ENCODE peak calls at places on chromosome 2, in ten cellular contexts. V is NB4, Z is cardiac fibroblast, J is esophagus squamous epithelium, T is ureter, I is CD14-positive monocyte, B is endothelial cell, N is HCEC 1CT, F is fibroblast of the conjunctiva, A is PC-9. R is an unnamed sample.

GRCh38 chr2:56206250-56206649 is 22.5 kb downstream of the CCDC85A start:
- DNase-seq in V (no peak), Z (no peak), J (no peak), T (no peak), I (no peak), B (no peak), N (no peak), F (no peak), A (no peak), R (no peak)

GRCh38 chr2:138185827-138186226 is 221.6 kb downstream of the HNMT start:
- DNase-seq in V (no peak), Z (peak; percentile 13), J (no peak), T (no peak), I (no peak), B (no peak), N (no peak), F (no peak), A (no peak), R (no peak)

GRCh38 chr2:234950730-234951385 is 959 bp upstream of the SH3BP4 start:
- DNase-seq in V (no peak), Z (peak; percentile 56), J (no peak), T (no peak), I (no peak), B (no peak), N (peak; percentile 57), F (peak; percentile 29), A (no peak), R (no peak)

GRCh38 chr2:7915302-7916200 is 766.3 kb upstream of the ID2 start:
- DNase-seq in V (no peak), Z (peak; percentile 33), J (no peak), T (no peak), I (no peak), B (no peak), N (no peak), F (peak; percentile 32), A (no peak), R (no peak)

GRCh38 chr2:164967349-164967748 is 12.0 kb upstream of the SLC38A11 start:
- DNase-seq in V (no peak), Z (no peak), J (no peak), T (no peak), I (no peak), B (no peak), N (no peak), F (no peak), A (no peak), R (no peak)

GRCh38 chr2:178377046-178377445 is 73.9 kb downstream of the PRKRA start:
- DNase-seq in V (no peak), Z (no peak), J (no peak), T (no peak), I (no peak), B (no peak), N (no peak), F (no peak), A (no peak), R (no peak)

GRCh38 chr2:196565982-196566381 is 73.5 kb upstream of the CCDC150 start:
- DNase-seq in V (no peak), Z (no peak), J (no peak), T (no peak), I (no peak), B (no peak), N (no peak), F (no peak), A (no peak), R (no peak)

GRCh38 chr2:120939595-120940318 is 204.1 kb downstream of the GLI2 start:
- DNase-seq in V (peak; percentile 46), Z (peak; percentile 86), J (no peak), T (no peak), I (no peak), B (no peak), N (peak; percentile 86), F (peak; percentile 83), A (no peak), R (peak; percentile 86)

GRCh38 chr2:172399765-172400164 is 27.6 kb upstream of the ITGA6 start:
- DNase-seq in V (no peak), Z (no peak), J (no peak), T (no peak), I (no peak), B (no peak), N (no peak), F (no peak), A (no peak), R (no peak)

GRCh38 chr2:62197609-62198236 is 1.8 kb downstream of the B3GNT2 start:
- DNase-seq in V (peak; percentile 60), Z (no peak), J (no peak), T (peak; percentile 53), I (no peak), B (peak; percentile 54), N (no peak), F (no peak), A (peak; percentile 48), R (peak; percentile 26)

GRCh38 chr2:226903179-226903578 is 67.3 kb downstream of the RHBDD1 start:
- DNase-seq in V (no peak), Z (peak; percentile 74), J (no peak), T (no peak), I (no peak), B (no peak), N (peak; percentile 94), F (peak; percentile 62), A (no peak), R (peak; percentile 92)

GRCh38 chr2:162261032-162261945 is 18.0 kb upstream of the FAP start:
- DNase-seq in V (peak; percentile 91), Z (peak; percentile 81), J (no peak), T (peak; percentile 54), I (peak; percentile 66), B (peak; percentile 5), N (peak; percentile 86), F (no peak), A (no peak), R (peak; percentile 80)

GRCh38 chr2:225995788-225996476 is 596.4 kb downstream of the NYAP2 start:
- DNase-seq in V (no peak), Z (peak; percentile 36), J (no peak), T (no peak), I (no peak), B (no peak), N (peak; percentile 63), F (peak; percentile 16), A (no peak), R (peak; percentile 6)

GRCh38 chr2:69644506-69644979 is 1.0 kb upstream of the AAK1 start:
- DNase-seq in V (no peak), Z (no peak), J (no peak), T (no peak), I (no peak), B (no peak), N (no peak), F (no peak), A (no peak), R (no peak)

GRCh38 chr2:27042985-27043634 is 8.4 kb upstream of the AGBL5 start:
- DNase-seq in V (no peak), Z (no peak), J (no peak), T (no peak), I (no peak), B (no peak), N (peak; percentile 3), F (no peak), A (no peak), R (no peak)

GRCh38 chr2:235140801-235141081 is 188.9 kb downstream of the SH3BP4 start:
- DNase-seq in V (no peak), Z (no peak), J (no peak), T (no peak), I (no peak), B (no peak), N (no peak), F (no peak), A (no peak), R (no peak)

GRCh38 chr2:31075936-31076590 is 62.2 kb downstream of the GALNT14 start:
- DNase-seq in V (no peak), Z (no peak), J (no peak), T (no peak), I (no peak), B (no peak), N (peak; percentile 6), F (peak; percentile 22), A (no peak), R (peak; percentile 66)

R was measured in epithelial cell of esophagus.